ENCODE peak calls at places on chromosomes 16 and 17, in nine cellular contexts. R is activated T-cell treated with anti-CD3 and anti-CD28 coated beads, Interleukin-2, amount 50 U/mL, for 72 hours; V is PC-9; M is CD8-positive, alpha-beta T cell; T is mucosa of gallbladder; S is T follicular helper cell; Q is gastrocnemius medialis; J is GM12878; G is activated T-helper 1 cell treated with anti-CD3 and anti-CD28 coated beads, Interleukin-12 subunit alpha, Interleukin-12 subunit beta, Interleukin-2, Interleukin-4 antibody, amounts not matched to agents 30 ng/mL and 10 ng/mL and 1 ng/mL, durations not matched to agents 14 hours and 24 hours and 36 hours. Y is an unnamed sample.

GRCh38 chr17:45234641-45235040 is 13.0 kb downstream of the FMNL1 start:
- DNase-seq in R (peak; percentile 43), V (no peak), M (peak; percentile 70), T (no peak), S (peak; percentile 47), Q (no peak), J (no peak), G (no peak), Y (no peak)

GRCh38 chr16:69412287-69412686 is 12.1 kb upstream of the CYB5B start:
- DNase-seq in R (no peak), V (no peak), M (no peak), T (no peak), S (no peak), Q (no peak), J (no peak), G (no peak), Y (no peak)

GRCh38 chr17:30244853-30245385 is 9.4 kb upstream of the SLC6A4 start:
- DNase-seq in R (no peak), V (no peak), M (no peak), T (no peak), S (no peak), Q (no peak), J (no peak), G (no peak), Y (peak; percentile 39)

GRCh38 chr16:71501562-71501961 is 12.4 kb upstream of the ZNF19 start:
- DNase-seq in R (no peak), V (no peak), M (no peak), T (no peak), S (no peak), Q (no peak), J (no peak), G (no peak), Y (no peak)

GRCh38 chr16:51095890-51096626 is 55.0 kb downstream of the SALL1 start:
- DNase-seq in R (no peak), V (no peak), M (no peak), T (no peak), S (no peak), Q (no peak), J (no peak), G (no peak), Y (no peak)

GRCh38 chr17:66304304-66305174 is 2.1 kb downstream of the PRKCA start:
- DNase-seq in R (peak; percentile 34), V (peak; percentile 54), M (no peak), T (peak; percentile 23), S (no peak), Q (no peak), J (no peak), G (no peak), Y (no peak)

GRCh38 chr17:76867578-76868175 is 527 bp upstream of the MGAT5B start:
- DNase-seq in R (peak; percentile 4), V (no peak), M (no peak), T (no peak), S (no peak), Q (no peak), J (no peak), G (no peak), Y (no peak)

GRCh38 chr16:990516-991291 is 9.1 kb downstream of the SOX8 start:
- DNase-seq in R (no peak), V (no peak), M (no peak), T (no peak), S (no peak), Q (no peak), J (no peak), G (no peak), Y (no peak)

GRCh38 chr16:87946596-87947350 is 4.5 kb upstream of the BANP start:
- DNase-seq in R (no peak), V (no peak), M (no peak), T (no peak), S (no peak), Q (no peak), J (no peak), G (no peak), Y (no peak)

GRCh38 chr16:81480856-81481821 is 36.5 kb downstream of the CMIP start:
- DNase-seq in R (peak; percentile 28), V (no peak), M (no peak), T (peak; percentile 68), S (no peak), Q (peak; percentile 35), J (peak; percentile 97), G (no peak), Y (no peak)

GRCh38 chr16:528111-529011 is 849 bp downstream of the CAPN15 start:
- DNase-seq in R (peak; percentile 46), V (peak; percentile 73), M (peak; percentile 56), T (no peak), S (no peak), Q (no peak), J (no peak), G (peak; percentile 22), Y (no peak)

GRCh38 chr16:86509759-86510464 is 415 bp upstream of the FOXF1 start:
- DNase-seq in R (no peak), V (no peak), M (no peak), T (peak; percentile 78), S (no peak), Q (no peak), J (no peak), G (no peak), Y (no peak)

GRCh38 chr17:59607817-59608403 is 11.8 kb upstream of the CLTC start:
- DNase-seq in R (peak; percentile 27), V (no peak), M (no peak), T (no peak), S (no peak), Q (no peak), J (no peak), G (no peak), Y (no peak)

GRCh38 chr16:28292731-28293588 is 635 bp downstream of the SBK1 start:
- DNase-seq in R (no peak), V (no peak), M (no peak), T (no peak), S (no peak), Q (no peak), J (no peak), G (no peak), Y (no peak)

GRCh38 chr16:56898847-56899246 is 33.1 kb upstream of the HERPUD1 start:
- DNase-seq in R (no peak), V (no peak), M (no peak), T (no peak), S (no peak), Q (no peak), J (peak; percentile 77), G (no peak), Y (no peak)

GRCh38 chr17:18138065-18138749 is 29.7 kb downstream of the MYO15A start:
- DNase-seq in R (no peak), V (no peak), M (no peak), T (no peak), S (no peak), Q (no peak), J (no peak), G (no peak), Y (no peak)

GRCh38 chr17:16033729-16034349 is 34.2 kb downstream of the TTC19 start:
- DNase-seq in R (no peak), V (no peak), M (no peak), T (no peak), S (no peak), Q (no peak), J (no peak), G (no peak), Y (no peak)

GRCh38 chr17:10171581-10171981 is 26.8 kb downstream of the GAS7 start:
- DNase-seq in R (peak; percentile 1), V (no peak), M (no peak), T (no peak), S (no peak), Q (no peak), J (no peak), G (no peak), Y (no peak)

GRCh38 chr16:8070501-8070900 is 519.8 kb downstream of the TMEM114 start:
- DNase-seq in R (no peak), V (no peak), M (no peak), T (no peak), S (no peak), Q (no peak), J (no peak), G (no peak), Y (no peak)

GRCh38 chr17:77315551-77316190 is 174.9 kb downstream of the SEC14L1 start:
- DNase-seq in R (no peak), V (no peak), M (no peak), T (no peak), S (no peak), Q (no peak), J (no peak), G (no peak), Y (no peak)

GRCh38 chr17:29495011-29495410 is 71.8 kb downstream of the ABHD15 start:
- DNase-seq in R (no peak), V (no peak), M (no peak), T (no peak), S (no peak), Q (no peak), J (no peak), G (no peak), Y (no peak)

GRCh38 chr17:81976332-81977210 is 858 bp upstream of the ASPSCR1 start:
- DNase-seq in R (peak; percentile 27), V (no peak), M (no peak), T (no peak), S (no peak), Q (no peak), J (no peak), G (no peak), Y (no peak)

GRCh38 chr16:74455619-74456289 is 34.5 kb upstream of the CLEC18B start:
- DNase-seq in R (no peak), V (no peak), M (no peak), T (no peak), S (no peak), Q (no peak), J (no peak), G (no peak), Y (no peak)

Y was measured in AG09309.